ENCODE peak calls at places on chromosome 16, in five cellular contexts. E, L, P, I and G are unnamed samples.

GRCh38 chr16:15961060-15961511 is 11.7 kb downstream of the ABCC1 start:
- DNase-seq in L (no peak), I (no peak), E (peak; percentile 68), P (no peak), G (no peak)

GRCh38 chr16:84864266-84864955 is 44.6 kb downstream of the CRISPLD2 start:
- DNase-seq in L (no peak), P (no peak), E (no peak), I (no peak), G (no peak)

GRCh38 chr16:87464691-87465300 is 28.0 kb downstream of the ZCCHC14 start:
- DNase-seq in P (no peak), L (no peak), I (peak; percentile 100), E (peak; percentile 96), G (no peak)

GRCh38 chr16:50696575-50697420 is 3.4 kb downstream of the NOD2 start:
- DNase-seq in E (peak; percentile 26), L (no peak), P (no peak), I (peak; percentile 6), G (no peak)

GRCh38 chr16:78290498-78291271 is 191.2 kb downstream of the WWOX start:
- DNase-seq in L (no peak), E (no peak), P (no peak), I (no peak), G (no peak)

GRCh38 chr16:70395345-70395901 is 43.5 kb downstream of the ST3GAL2 start:
- DNase-seq in E (peak; percentile 22), I (peak; percentile 41), L (peak; percentile 83), P (peak; percentile 48), G (peak; percentile 90)

GRCh38 chr16:76681296-76681695 is 404.1 kb downstream of the CNTNAP4 start:
- DNase-seq in I (no peak), P (no peak), E (no peak), L (no peak), G (no peak)

GRCh38 chr16:11312718-11313492 is 31.8 kb upstream of the PRM1 start:
- DNase-seq in I (peak; percentile 60), P (no peak), L (peak; percentile 86), E (peak; percentile 78), G (peak; percentile 74)

GRCh38 chr16:51133691-51134090 is 17.4 kb downstream of the SALL1 start:
- DNase-seq in E (no peak), L (peak; percentile 31), P (no peak), I (no peak), G (no peak)

GRCh38 chr16:54347961-54348360 is 61.4 kb upstream of the IRX3 start:
- DNase-seq in P (no peak), I (no peak), L (no peak), E (no peak), G (no peak)

GRCh38 chr16:81522141-81522701 is 77.6 kb downstream of the CMIP start:
- DNase-seq in P (no peak), E (no peak), I (no peak), L (peak; percentile 81), G (peak; percentile 78)

GRCh38 chr16:719815-720506 is 985 bp upstream of the ANTKMT start:
- DNase-seq in I (peak; percentile 29), L (no peak), E (no peak), P (no peak), G (no peak)

GRCh38 chr16:53053967-53054669 is 673 bp upstream of the CHD9 start:
- DNase-seq in E (no peak), L (peak; percentile 50), P (no peak), I (no peak), G (no peak)

GRCh38 chr16:49663081-49664057 is 192.5 kb downstream of the ZNF423 start:
- DNase-seq in I (peak; percentile 8), E (no peak), P (no peak), L (no peak), G (no peak)

GRCh38 chr16:53773150-53773846 is 69.3 kb downstream of the FTO start:
- DNase-seq in L (peak; percentile 67), I (peak; percentile 83), E (peak; percentile 79), P (peak; percentile 55), G (no peak)

GRCh38 chr16:71421911-71422310 is 19.9 kb downstream of the TLE7 start:
- DNase-seq in P (no peak), I (no peak), E (no peak), L (peak; percentile 75), G (peak; percentile 71)

GRCh38 chr16:12082207-12082606 is 105.7 kb downstream of the SNX29 start:
- DNase-seq in E (no peak), I (no peak), P (no peak), L (no peak), G (no peak)

GRCh38 chr16:4345439-4346204 is 5.5 kb downstream of the PAM16 start:
- DNase-seq in L (no peak), E (no peak), I (peak; percentile 70), P (no peak), G (no peak)

GRCh38 chr16:88856122-88856827 is 472 bp downstream of the GALNS start:
- DNase-seq in E (no peak), L (peak; percentile 29), I (no peak), P (peak; percentile 37), G (peak; percentile 59)

GRCh38 chr16:84024854-84025253 is 17.7 kb downstream of the SLC38A8 start:
- DNase-seq in P (no peak), E (peak; percentile 90), L (no peak), I (peak; percentile 33), G (no peak)

GRCh38 chr16:49492090-49492801 is 118.6 kb downstream of the C16orf78 start:
- DNase-seq in P (peak; percentile 62), I (peak; percentile 20), L (peak; percentile 71), E (no peak), G (peak; percentile 80)

GRCh38 chr16:69114346-69114975 is 9.0 kb downstream of the HAS3 start:
- DNase-seq in E (no peak), I (no peak), P (no peak), L (no peak), G (no peak)

GRCh38 chr16:79950932-79951719 is 350.6 kb upstream of the MAF start:
- DNase-seq in L (no peak), I (no peak), P (no peak), E (no peak), G (no peak)

GRCh38 chr16:88072571-88073001 is 121.4 kb downstream of the BANP start:
- DNase-seq in L (no peak), I (no peak), P (no peak), E (no peak), G (no peak)

GRCh38 chr16:17270683-17271109 is 200.1 kb downstream of the XYLT1 start:
- DNase-seq in E (no peak), L (no peak), I (no peak), P (no peak), G (no peak)

GRCh38 chr16:53805113-53805512 is 101.2 kb downstream of the FTO start:
- DNase-seq in I (no peak), E (no peak), L (no peak), P (no peak), G (no peak)

GRCh38 chr16:29994613-29995329 is 646 bp downstream of the HIRIP3 start:
- DNase-seq in I (peak; percentile 50), L (peak; percentile 69), E (peak; percentile 66), P (no peak), G (no peak)

GRCh38 chr16:3508736-3509135 is 7.9 kb downstream of the CLUAP1 start:
- DNase-seq in L (no peak), I (no peak), E (no peak), P (no peak), G (peak; percentile 6)

GRCh38 chr16:89352091-89352681 is 134.7 kb downstream of the ZNF778 start:
- DNase-seq in P (no peak), E (no peak), I (no peak), L (no peak), G (no peak)

GRCh38 chr16:31476305-31477219 is 4.6 kb downstream of the TGFB1I1 start:
- DNase-seq in L (peak; percentile 78), I (peak; percentile 23), E (no peak), P (no peak), G (peak; percentile 87)

DNA sequence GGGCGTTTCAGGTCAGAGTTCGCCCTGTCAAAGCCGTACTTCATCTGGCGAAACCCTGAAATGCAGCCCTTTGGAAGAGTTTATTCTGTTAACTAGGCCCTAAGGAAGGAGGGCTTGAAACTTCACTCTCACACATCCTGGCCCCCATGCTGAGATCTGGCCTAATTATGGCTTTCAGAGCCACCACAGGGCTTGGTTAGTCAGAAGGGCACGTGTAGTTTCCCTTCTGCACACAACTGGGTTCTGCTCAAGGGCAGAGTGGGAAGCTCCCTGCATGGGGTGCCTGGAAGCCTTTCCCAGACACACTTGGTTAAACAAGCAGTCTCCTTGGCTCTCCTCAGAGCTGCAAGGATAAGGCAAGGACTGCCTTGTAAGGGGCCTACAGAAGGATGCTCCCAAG is 397.3 kb downstream of the SHISA9 start:
- DNase-seq in E (no peak), P (no peak), L (peak; percentile 79), I (no peak), G (no peak)
- H3K23ac ChIP-seq in E (no peak overlapping the region), P (no peak overlapping the region), L (no peak overlapping the region), I (no peak overlapping the region), G (no peak overlapping the region)

DNA sequence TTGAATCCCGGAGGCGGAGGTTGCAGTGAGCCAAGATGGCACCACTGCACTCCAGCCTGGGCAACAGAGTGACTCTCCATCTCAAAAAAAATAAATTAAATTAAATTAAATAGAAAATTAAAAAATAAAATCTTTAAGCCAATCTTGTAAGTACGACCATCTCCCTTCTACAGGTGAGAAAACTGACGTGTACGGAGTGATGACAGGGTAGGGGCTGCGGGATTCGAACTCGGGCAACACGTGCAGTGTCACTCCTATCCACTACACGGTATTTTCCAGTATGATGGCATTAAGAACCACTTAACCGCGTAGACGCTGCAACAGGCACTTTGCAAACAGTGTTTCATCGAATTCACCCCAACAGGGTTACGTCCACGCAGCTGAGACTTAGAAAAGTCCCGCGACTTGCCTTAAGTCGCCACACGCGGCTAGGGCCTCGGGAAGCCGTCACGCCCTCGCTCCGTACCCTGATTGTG is 691 bp downstream of the WDR59 start:
- DNase-seq in E (peak; percentile 34), P (no peak), I (peak; percentile 63), L (no peak), G (no peak)
- H3K4ac ChIP-seq in E (peak overlapping the region; percentile 69), P (no peak overlapping the region), I (peak overlapping the region; percentile 80), L (no peak overlapping the region), G (no peak overlapping the region)

GRCh38 chr16:57504491-57504890 is 18.2 kb upstream of the DOK4 start:
- DNase-seq in P (no peak), E (no peak), L (no peak), I (no peak), G (no peak)
- H3K27me3 ChIP-seq in P (no peaks in the 10 kb centered on the region), E (peaks cover 69% of the 10 kb centered on the region), L (no peaks in the 10 kb centered on the region), I (peaks cover 72% of the 10 kb centered on the region), G (no peaks in the 10 kb centered on the region)

DNA sequence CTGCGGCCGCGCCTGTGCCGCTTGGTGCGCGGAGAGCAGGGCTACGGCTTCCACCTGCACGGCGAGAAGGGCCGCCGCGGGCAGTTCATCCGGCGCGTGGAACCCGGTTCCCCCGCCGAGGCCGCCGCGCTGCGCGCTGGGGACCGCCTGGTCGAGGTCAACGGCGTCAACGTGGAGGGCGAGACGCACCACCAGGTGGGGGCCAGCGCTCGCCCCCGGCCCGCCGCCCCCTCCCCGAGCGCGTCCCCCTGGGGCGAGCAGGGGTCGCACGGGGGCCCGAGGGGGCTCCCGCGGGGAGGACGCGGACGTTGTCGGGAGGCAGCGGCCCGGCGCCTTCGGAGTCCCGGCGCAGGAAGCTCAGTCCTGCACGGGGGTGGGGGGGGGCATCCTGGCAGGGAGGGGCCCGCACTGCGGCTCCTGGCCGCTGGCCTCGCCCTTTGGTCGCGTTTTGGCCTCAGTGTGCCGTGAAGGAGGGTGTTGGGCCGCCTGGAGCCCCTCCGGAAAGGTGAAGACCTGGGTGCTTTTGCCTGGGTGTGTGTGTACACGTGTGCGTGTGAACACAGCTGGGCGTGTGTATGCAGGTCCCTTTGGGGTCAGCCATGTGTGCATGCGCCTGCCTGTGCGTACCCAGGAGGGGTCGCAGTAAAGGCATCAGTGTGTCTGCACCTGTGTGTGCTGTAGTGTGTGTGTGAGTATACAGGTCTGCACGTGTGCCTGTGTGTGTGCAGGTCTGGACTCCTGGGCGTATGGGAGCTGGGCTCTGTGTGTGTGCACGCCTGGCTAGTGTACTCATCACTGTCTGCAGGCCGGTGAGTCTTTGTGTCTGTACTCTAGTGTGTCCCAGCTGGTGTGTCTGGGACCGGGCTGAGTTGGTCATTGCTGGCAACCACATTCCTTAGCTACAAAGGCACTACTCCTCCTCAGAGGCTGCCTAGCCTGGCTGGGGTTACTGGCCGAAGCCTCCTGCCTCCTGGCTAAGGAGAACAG is 615 bp downstream of the NHERF2 start:
- DNase-seq in L (no peak), P (no peak), E (peak; percentile 59), I (peak; percentile 69), G (no peak)
- H3K23ac ChIP-seq in L (no peak overlapping the region), P (peak overlapping the region; percentile 58), E (peak overlapping the region; percentile 94), I (no peak overlapping the region), G (no peak overlapping the region)